ENCODE peak calls at places on chromosomes 2 and 18, in seven cellular contexts. Q is mesendoderm, A is mesenchymal stem cell, M is IMR-90, S is neuronal stem cell, B is H1, Z is trophoblast cell. G is an unnamed sample.

GRCh38 chr2:157182834-157183396 is 74.6 kb upstream of the GALNT5 start:
- DNase-seq in M (peak), B (no peak), Q (peak), A (peak), Z (no peak), S (no peak), G (no peak)

GRCh38 chr2:224417361-224417729 is 15.4 kb upstream of the FAM124B start:
- DNase-seq in S (no peak), B (no peak), Z (peak), A (no peak), M (no peak), Q (peak), G (no peak)

GRCh38 chr2:12504443-12504842 is 212.3 kb upstream of the TRIB2 start:
- DNase-seq in M (peak), Z (no peak), A (peak), S (no peak), Q (no peak), B (no peak), G (no peak)

GRCh38 chr2:184302506-184302905 is 295.8 kb upstream of the ZNF804A start:
- DNase-seq in Q (no peak), A (peak), S (no peak), B (no peak), M (no peak), Z (no peak), G (no peak)

GRCh38 chr18:58567453-58568196 is 61.3 kb downstream of the ALPK2 start:
- DNase-seq in B (no peak), M (peak), Z (no peak), S (no peak), Q (no peak), A (peak), G (no peak)

GRCh38 chr2:225091336-225091735 is 49.1 kb upstream of the DOCK10 start:
- DNase-seq in B (no peak), Z (no peak), S (no peak), A (peak), Q (no peak), M (peak), G (no peak)

GRCh38 chr2:109209941-109210340 is 80.9 kb downstream of the SH3RF3 start:
- DNase-seq in M (no peak), B (no peak), A (no peak), S (no peak), Q (no peak), Z (no peak), G (no peak)

GRCh38 chr2:118078734-118079133 is 9.5 kb upstream of the INSIG2 start:
- DNase-seq in M (no peak), Q (no peak), Z (peak), B (no peak), S (no peak), A (no peak), G (no peak)

GRCh38 chr2:57906152-57906732 is 140.4 kb upstream of the VRK2 start:
- DNase-seq in A (peak), Z (no peak), B (no peak), Q (peak), M (peak), S (peak), G (no peak)

GRCh38 chr2:64913357-64913869 is 75.8 kb upstream of the SLC1A4 start:
- DNase-seq in M (no peak), Q (peak), B (no peak), A (no peak), S (no peak), Z (peak), G (peak)

GRCh38 chr2:26170795-26171194 is 2.1 kb upstream of the GAREM2 start:
- DNase-seq in S (no peak), M (no peak), A (no peak), B (no peak), Q (no peak), Z (no peak), G (no peak)

GRCh38 chr2:191678437-191679110 is 638 bp downstream of the NABP1 start:
- DNase-seq in S (no peak), M (no peak), Z (peak), A (peak), B (peak), Q (peak), G (peak)

GRCh38 chr2:239543696-239544095 is 142.9 kb upstream of the HDAC4 start:
- DNase-seq in B (no peak), Z (no peak), A (no peak), S (no peak), M (no peak), Q (no peak), G (no peak)

GRCh38 chr2:203427061-203427460 is 98.9 kb downstream of the ABI2 start:
- DNase-seq in A (peak), S (no peak), B (no peak), Z (peak), M (peak), Q (no peak), G (no peak)

GRCh38 chr18:8696749-8697211 is 8.6 kb upstream of the MTCL1 start:
- DNase-seq in Q (peak), B (peak), M (peak), A (peak), S (peak), Z (peak), G (peak)

GRCh38 chr2:152354909-152355308 is 19.9 kb downstream of the FMNL2 start:
- DNase-seq in B (no peak), S (no peak), Q (no peak), M (no peak), Z (no peak), A (no peak), G (no peak)

GRCh38 chr2:69125816-69126215 is 112.8 kb downstream of the ANTXR1 start:
- DNase-seq in B (no peak), A (no peak), Q (no peak), M (no peak), Z (no peak), S (no peak), G (no peak)

GRCh38 chr2:45194611-45195010 is 185.4 kb upstream of the SIX2 start:
- DNase-seq in A (no peak), Z (no peak), M (no peak), S (no peak), B (no peak), Q (no peak), G (no peak)

GRCh38 chr2:23537991-23538390 is 153.0 kb downstream of the KLHL29 start:
- DNase-seq in B (no peak), Q (no peak), A (no peak), S (no peak), M (peak), Z (no peak), G (no peak)

GRCh38 chr2:99602475-99602874 is 112.7 kb upstream of the REV1 start:
- DNase-seq in B (no peak), S (no peak), A (peak), M (peak), Z (no peak), Q (peak), G (no peak)

GRCh38 chr18:77043541-77044280 is 88.9 kb downstream of the MBP start:
- DNase-seq in A (no peak), Q (no peak), B (no peak), S (no peak), M (peak), Z (no peak), G (no peak)

GRCh38 chr18:53004798-53005197 is 664.8 kb downstream of the DCC start:
- DNase-seq in B (no peak), Q (peak), Z (no peak), S (no peak), M (no peak), A (no peak), G (no peak)

GRCh38 chr2:174024524-174025270 is 59.5 kb upstream of the SP3 start:
- DNase-seq in M (peak), B (no peak), S (no peak), Z (no peak), A (peak), Q (peak), G (no peak)

GRCh38 chr2:22355816-22356433 is 1029.1 kb upstream of the KLHL29 start:
- DNase-seq in B (peak), Z (no peak), S (peak), M (peak), A (peak), Q (peak), G (peak)

GRCh38 chr2:11123001-11123809 is 32.1 kb upstream of the SLC66A3 start:
- DNase-seq in Z (no peak), S (no peak), A (no peak), Q (no peak), B (no peak), M (no peak), G (no peak)

GRCh38 chr2:162317910-162318279 is 589 bp downstream of the IFIH1 start:
- DNase-seq in S (no peak), B (no peak), M (no peak), A (peak), Q (peak), Z (peak), G (peak)

GRCh38 chr2:241214766-241215165 is 26.3 kb downstream of the ANO7 start:
- DNase-seq in Z (no peak), A (no peak), Q (no peak), S (no peak), M (no peak), B (no peak), G (no peak)

GRCh38 chr2:8344725-8345124 is 337.1 kb upstream of the ID2 start:
- DNase-seq in Z (no peak), S (no peak), Q (no peak), M (no peak), B (no peak), A (no peak), G (no peak)

GRCh38 chr2:37645836-37646235 is 25.6 kb downstream of the CDC42EP3 start:
- DNase-seq in M (no peak), B (no peak), A (no peak), Q (no peak), S (no peak), Z (no peak), G (no peak)

GRCh38 chr2:204175552-204176271 is 239.1 kb downstream of the ICOS start:
- DNase-seq in A (no peak), S (no peak), B (no peak), Q (no peak), M (no peak), Z (no peak), G (no peak)

GRCh38 chr2:75790790-75791467 is 80.2 kb upstream of the GCFC2 start:
- DNase-seq in Z (no peak), Q (no peak), M (no peak), S (no peak), B (no peak), A (no peak), G (no peak)

GRCh38 chr2:57965961-57966360 is 80.6 kb upstream of the VRK2 start:
- DNase-seq in A (no peak), S (no peak), B (no peak), Z (no peak), Q (no peak), M (no peak), G (no peak)

GRCh38 chr18:61742555-61743429 is 150.0 kb downstream of the RNF152 start:
- DNase-seq in Z (no peak), A (no peak), M (no peak), S (no peak), Q (no peak), B (no peak), G (no peak)

GRCh38 chr2:64404002-64404731 is 49.8 kb upstream of the LGALSL start:
- DNase-seq in Z (no peak), B (peak), S (peak), M (peak), Q (peak), A (peak), G (peak)

GRCh38 chr2:115161531-115162453 is 719.4 kb downstream of the DPP10 start:
- DNase-seq in M (no peak), Z (peak), B (peak), A (no peak), Q (peak), S (peak), G (peak)

GRCh38 chr2:28746504-28747111 is 5.0 kb upstream of the PPP1CB start:
- DNase-seq in A (no peak), B (no peak), Q (no peak), M (no peak), Z (no peak), S (no peak), G (no peak)

GRCh38 chr18:77127769-77128671 is 4.6 kb downstream of the MBP start:
- DNase-seq in S (no peak), M (peak), B (no peak), Z (no peak), Q (no peak), A (peak), G (no peak)

GRCh38 chr2:189287982-189288494 is 108.5 kb upstream of the COL5A2 start:
- DNase-seq in A (peak), S (peak), M (peak), Z (no peak), B (no peak), Q (peak), G (no peak)

GRCh38 chr18:10839401-10839800 is 310.0 kb downstream of the PIEZO2 start:
- DNase-seq in B (no peak), S (no peak), A (no peak), Q (no peak), M (no peak), Z (no peak), G (no peak)

GRCh38 chr2:65055427-65056214 is 595 bp upstream of the CEP68 start:
- DNase-seq in A (no peak), B (peak), Q (no peak), Z (no peak), S (no peak), M (no peak), G (no peak)

GRCh38 chr18:69330345-69330744 is 70.3 kb upstream of the DOK6 start:
- DNase-seq in B (no peak), A (no peak), Q (peak), Z (no peak), S (no peak), M (no peak), G (no peak)
- H3K27ac ChIP-seq in B (no peak), A (no peak), Q (no peak), Z (no peak), S (no peak), M (no peak), G (no peak)

GRCh38 chr2:238487652-238488346 is 61.1 kb downstream of the ASB1 start:
- DNase-seq in M (no peak), S (no peak), A (no peak), Q (no peak), Z (no peak), B (no peak), G (peak)
- H2AK5ac ChIP-seq in M (no peak), S (peak), A (no peak), Q (no peak), Z (no peak), B (no peak), G (no peak)

DNA sequence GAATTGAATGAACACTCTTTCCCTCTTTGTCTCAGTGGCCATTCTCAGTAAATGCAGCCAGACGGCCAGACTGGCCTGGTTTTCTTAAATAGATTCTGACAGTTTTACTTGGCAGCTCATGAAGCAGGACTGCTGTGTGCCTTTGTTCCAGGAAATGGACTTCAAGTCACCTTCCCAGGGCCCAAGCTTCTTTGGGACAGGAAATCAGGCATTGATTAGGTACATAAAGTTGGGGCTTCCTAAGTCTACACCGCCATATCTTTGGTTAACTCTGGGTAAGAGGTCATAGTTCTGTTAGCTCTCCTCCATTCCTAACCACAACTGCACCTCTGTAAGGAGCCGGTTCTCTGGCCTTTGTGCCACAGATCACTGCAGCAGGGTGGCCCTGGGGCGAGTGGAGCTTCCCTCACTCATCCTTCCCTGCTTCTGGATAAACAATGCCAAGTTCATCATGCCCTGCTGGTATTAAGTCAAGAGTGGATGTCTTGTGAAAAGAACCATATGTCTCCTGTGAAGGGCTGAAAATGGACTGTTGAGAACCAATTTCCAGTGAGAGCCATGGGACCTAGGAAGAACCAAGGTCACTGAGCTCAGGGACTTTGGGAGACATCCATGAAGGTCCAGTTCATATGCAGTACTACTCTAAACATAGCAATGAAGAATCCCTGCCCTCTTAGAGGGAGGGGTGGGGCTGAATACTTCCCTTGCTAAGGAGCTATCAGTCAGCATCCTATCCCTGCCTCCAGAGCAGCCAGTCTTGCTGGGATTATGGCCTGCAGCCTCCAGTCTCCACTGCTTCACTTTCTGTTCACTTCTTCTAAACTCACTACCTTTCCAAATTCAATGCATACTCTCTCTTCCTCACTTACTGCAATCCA is 122.6 kb upstream of the XPO1 start:
- DNase-seq in A (peak), M (no peak), Q (no peak), S (no peak), Z (no peak), B (no peak), G (no peak)
- H3K27ac ChIP-seq in A (no peak), M (no peak), Q (no peak), S (no peak), Z (no peak), B (no peak), G (no peak)

GRCh38 chr2:172995323-172996244 is 80.1 kb upstream of the MAP3K20 start:
- DNase-seq in Z (peak), S (no peak), M (peak), B (no peak), Q (peak), A (peak), G (no peak)

GRCh38 chr2:172998547-172998946 is 77.1 kb upstream of the MAP3K20 start:
- DNase-seq in A (no peak), B (no peak), Q (no peak), Z (peak), S (no peak), M (no peak), G (no peak)

GRCh38 chr2:172999641-173000387 is 75.8 kb upstream of the MAP3K20 start:
- DNase-seq in Q (peak), Z (no peak), M (no peak), S (no peak), A (no peak), B (no peak), G (no peak)

GRCh38 chr2:172996387-172996961 is 79.2 kb upstream of the MAP3K20 start:
- DNase-seq in S (no peak), B (no peak), Z (no peak), A (peak), Q (no peak), M (peak), G (no peak)

GRCh38 chr2:172997031-172997430 is 78.6 kb upstream of the MAP3K20 start:
- DNase-seq in S (no peak), A (no peak), Z (peak), Q (no peak), M (peak), B (no peak), G (no peak)
- H2AK5ac ChIP-seq in S (no peak), A (no peak), Z (no peak), Q (no peak), M (peak), B (no peak), G (no peak)

DNA sequence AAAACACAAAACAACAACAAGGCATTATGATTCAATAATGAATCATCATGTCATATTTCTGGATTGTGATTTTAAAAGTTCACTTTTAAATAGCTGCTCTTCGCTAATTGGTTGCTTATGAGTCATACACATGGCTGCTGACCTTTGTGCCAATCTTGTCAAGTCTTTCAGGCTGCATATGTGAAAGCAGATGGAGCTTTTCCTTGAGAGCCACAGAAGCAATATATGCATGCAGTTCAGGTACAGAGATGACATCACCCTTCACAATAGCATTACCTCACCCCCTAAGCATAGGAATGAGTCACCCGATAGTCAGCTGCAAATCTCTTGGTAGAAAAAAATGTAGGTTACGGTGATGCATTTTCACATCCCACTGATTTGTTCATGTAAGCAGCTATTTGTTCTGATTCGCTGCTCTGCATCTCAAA is 27.2 kb downstream of the EIF2AK3 start:
- DNase-seq in Q (peak), B (no peak), S (peak), Z (peak), A (peak), M (peak), G (peak)
- H3K27ac ChIP-seq in Q (no peak), B (peak), S (no peak), Z (no peak), A (no peak), M (no peak), G (no peak)

DNA sequence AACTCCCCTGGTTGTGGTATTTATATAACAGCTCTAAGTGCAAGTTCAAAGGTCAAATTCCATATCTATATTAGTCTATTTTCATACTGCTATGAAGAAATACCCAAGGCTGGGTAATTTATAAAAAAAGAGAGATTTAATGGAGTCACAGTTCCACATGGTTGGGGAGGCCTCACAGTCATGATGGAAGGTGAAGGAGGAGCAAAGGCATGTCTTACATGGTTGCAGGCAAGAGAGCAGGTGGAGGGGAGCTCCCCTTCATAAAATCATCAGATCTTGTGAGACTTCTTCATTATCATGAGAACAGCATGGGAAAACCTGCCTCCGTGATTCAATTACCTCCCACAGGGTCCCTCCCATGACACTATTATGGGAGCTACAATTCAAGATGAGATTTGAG is 179.6 kb upstream of the FBXO11 start:
- DNase-seq in M (no peak), S (no peak), Q (no peak), Z (no peak), A (no peak), B (no peak), G (no peak)
- H2AK5ac ChIP-seq in M (no peak), S (no peak), Q (no peak), Z (no peak), A (no peak), B (no peak), G (no peak)

GRCh38 chr2:237126519-237126918 is 40.8 kb downstream of the COPS8 start:
- DNase-seq in M (no peak), Z (no peak), A (no peak), Q (no peak), B (no peak), S (no peak), G (peak)
- H3K27ac ChIP-seq in M (peak), Z (no peak), A (no peak), Q (no peak), B (no peak), S (no peak), G (no peak)